ENCODE peak calls at places on chromosome 2, in nine cellular contexts. V is HCT116, E is transverse colon, O is SK-N-SH, S is sigmoid colon, K is upper lobe of left lung, Q is HepG2, W is GM23338, F is breast epithelium. Z is an unnamed sample. For H3K4me1, the result is how much of the 10 kb centered on the place peaks cover.

GRCh38 chr2:29459445-29460179 is 344.4 kb downstream of the CLIP4 start:
- DNase-seq in F (no peak), V (no peak), W (no peak), E (no peak), Q (no peak), S (no peak), K (no peak), O (no peak), Z (no peak)

GRCh38 chr2:19819097-19820065 is 82.4 kb downstream of the TTC32 start:
- DNase-seq in Q (no peak), F (no peak), K (no peak), O (no peak), S (no peak), W (no peak), V (peak), E (no peak), Z (no peak)

GRCh38 chr2:18369750-18370149 is 190.7 kb downstream of the RDH14 start:
- DNase-seq in O (no peak), S (no peak), E (no peak), V (no peak), Q (no peak), K (no peak), F (no peak), W (no peak), Z (no peak)

GRCh38 chr2:152385718-152386117 is 50.7 kb downstream of the FMNL2 start:
- DNase-seq in V (no peak), F (no peak), E (no peak), W (no peak), K (no peak), Q (no peak), O (no peak), S (no peak), Z (no peak)

GRCh38 chr2:110752871-110753270 is 20.5 kb downstream of the ACOXL start:
- DNase-seq in S (no peak), W (no peak), Q (no peak), K (no peak), F (no peak), V (no peak), O (no peak), E (no peak), Z (no peak)

GRCh38 chr2:20522311-20522710 is 75.4 kb downstream of the RHOB start:
- DNase-seq in W (no peak), Q (no peak), S (peak), V (no peak), F (no peak), E (no peak), O (no peak), K (no peak), Z (no peak)

GRCh38 chr2:189601043-189601442 is 20.5 kb upstream of the SLC40A1 start:
- DNase-seq in E (no peak), K (no peak), F (no peak), S (no peak), V (no peak), O (no peak), W (no peak), Q (no peak), Z (no peak)

GRCh38 chr2:207385903-207386302 is 143.9 kb upstream of the CREB1 start:
- DNase-seq in W (no peak), Q (no peak), E (no peak), F (no peak), K (no peak), S (no peak), O (no peak), V (no peak), Z (no peak)

GRCh38 chr2:172672999-172673726 is 62.5 kb upstream of the RAPGEF4 start:
- DNase-seq in O (no peak), Q (no peak), V (no peak), W (no peak), E (peak), S (no peak), K (no peak), F (no peak), Z (no peak)

GRCh38 chr2:151780938-151781337 is 46.7 kb upstream of the NEB start:
- DNase-seq in W (no peak), K (no peak), E (no peak), S (no peak), Q (no peak), F (no peak), O (no peak), V (no peak), Z (no peak)

GRCh38 chr2:170258382-170258781 is 80.4 kb downstream of the MYO3B start:
- DNase-seq in E (no peak), Q (no peak), S (no peak), V (no peak), F (no peak), K (no peak), O (no peak), W (no peak), Z (no peak)

DNA sequence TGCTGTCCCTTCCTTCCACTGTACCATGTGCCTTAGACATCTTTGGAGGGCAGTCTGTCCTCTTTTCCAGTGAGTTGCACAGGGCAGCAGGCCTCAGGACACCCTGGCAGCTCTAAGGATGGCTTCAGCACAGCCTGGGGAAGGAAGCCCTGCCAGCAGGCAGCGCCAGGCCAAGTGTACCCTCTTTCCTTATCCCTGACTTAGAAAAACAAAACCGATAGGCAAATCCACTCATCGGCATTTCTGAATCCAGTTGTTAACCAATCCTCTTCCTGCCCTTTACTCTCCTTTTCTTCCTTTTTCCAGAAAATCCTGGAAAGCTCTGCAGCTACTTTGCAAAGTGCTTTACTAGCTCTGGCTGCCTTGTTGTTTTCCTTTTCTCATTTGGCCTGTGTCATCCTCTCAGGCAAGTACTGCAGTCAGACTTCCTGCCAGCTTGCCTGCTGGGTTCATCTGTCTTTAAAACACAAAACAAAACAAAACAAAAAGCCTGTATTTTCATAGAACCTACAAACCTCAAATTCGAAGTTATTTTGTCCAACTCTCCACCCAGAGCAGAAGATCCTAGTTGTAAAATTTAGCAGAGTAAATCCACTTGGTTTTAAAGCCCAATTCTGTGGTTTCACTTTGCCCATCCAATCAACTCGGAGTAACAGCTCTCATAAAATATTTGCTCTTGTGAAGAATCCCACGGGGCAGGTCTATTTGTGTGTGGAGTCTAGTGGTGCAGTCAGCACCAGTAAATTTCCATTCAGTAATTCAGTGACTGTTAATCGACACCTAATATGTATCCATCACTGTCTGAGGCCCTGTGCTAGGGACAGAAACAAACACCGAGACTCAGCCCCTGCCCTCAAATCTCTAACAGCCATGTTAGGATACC is 45.2 kb downstream of the PCBP1 start:
- DNase-seq in O (peak), F (no peak), E (peak), W (no peak), V (no peak), K (no peak), Q (peak), S (no peak), Z (no peak)
- H3K4me1 ChIP-seq in O (under half), F (under half), E (under half), W (under half), V (half or more), K (half or more), Q (half or more), S (under half), Z (half or more)

GRCh38 chr2:217947341-217948316 is 55.2 kb downstream of the TNS1 start:
- DNase-seq in W (peak), F (no peak), S (peak), V (peak), Q (no peak), O (no peak), E (no peak), K (no peak), Z (no peak)
- TF ChIP-seq CTCF in W (peak), F (no peak), S (no peak), V (peak), Q (no peak), O (no peak), E (no peak), K (peak), Z (no peak)

GRCh38 chr2:211174021-211174420 is 617.6 kb downstream of the CPS1 start:
- DNase-seq in K (no peak), W (no peak), S (no peak), Q (no peak), E (no peak), V (no peak), F (no peak), O (no peak), Z (no peak)
- TF ChIP-seq POLR2AphosphoS5 in K (no peak), W (no peak), S (no peak), Q (no peak), E (no peak), V (no peak), F (no peak), O (no peak), Z (no peak)

DNA sequence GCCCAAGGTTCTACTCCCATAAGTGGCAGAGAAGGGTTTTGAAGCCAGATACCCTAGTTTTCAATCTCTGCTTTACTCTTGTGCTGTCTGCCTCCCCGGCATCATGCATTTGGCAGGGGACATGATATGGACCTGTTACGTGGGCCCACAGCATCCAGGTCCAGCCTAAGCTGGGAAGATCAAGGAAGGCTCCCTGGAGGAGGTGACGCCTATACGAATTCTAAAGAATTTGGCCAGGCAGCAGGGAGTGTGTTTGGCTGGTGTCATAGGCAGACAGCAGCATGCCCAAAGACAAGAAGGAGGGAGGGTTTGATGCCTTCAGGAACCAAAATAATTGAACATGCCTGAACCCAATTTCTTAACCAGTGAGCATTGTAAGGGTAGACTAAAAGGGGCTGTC is 21.2 kb downstream of the NRP2 start:
- DNase-seq in O (no peak), S (no peak), Q (no peak), K (no peak), F (no peak), E (no peak), V (no peak), W (no peak), Z (no peak)
- H3K4me1 ChIP-seq in O (under half), S (half or more), Q (half or more), K (half or more), F (under half), E (half or more), V (under half), W (under half), Z (half or more)

DNA sequence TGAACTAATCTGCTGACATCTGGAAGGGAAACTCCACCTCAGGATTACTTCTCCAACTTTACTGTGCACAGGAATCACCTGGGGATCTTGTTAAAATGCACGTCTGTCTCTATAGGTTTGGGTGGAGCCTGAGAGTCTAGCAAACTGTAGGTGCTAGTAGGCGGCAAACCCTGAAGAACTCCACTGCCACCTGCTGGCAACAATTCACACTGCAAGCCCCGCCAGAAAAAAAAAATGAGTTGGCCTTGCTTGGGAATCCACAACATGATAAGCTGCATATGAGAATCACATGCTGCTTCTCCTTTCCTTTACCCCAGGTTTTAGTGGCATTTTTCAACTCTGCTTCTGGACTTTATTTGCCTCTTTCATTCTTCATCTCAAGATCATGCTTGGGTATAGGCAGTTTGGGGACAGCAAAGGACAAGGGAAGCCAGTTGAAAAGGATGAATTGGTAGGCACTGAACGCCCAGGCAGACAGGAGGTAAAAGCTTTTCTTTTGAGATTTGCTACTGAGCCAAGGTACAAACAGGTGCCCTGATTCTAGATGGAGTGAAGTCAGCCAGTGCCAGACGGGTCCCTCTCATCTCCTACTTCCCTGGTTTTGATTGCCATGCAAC is 88.8 kb downstream of the VIT start:
- DNase-seq in V (peak), Q (peak), W (peak), K (no peak), E (peak), O (peak), F (peak), S (no peak), Z (no peak)
- TF ChIP-seq CTCF in V (peak), Q (peak), W (peak), K (peak), E (peak), O (peak), F (peak), S (peak), Z (peak)

GRCh38 chr2:165056585-165056984 is 101.3 kb upstream of the SLC38A11 start:
- DNase-seq in O (no peak), F (no peak), V (no peak), W (no peak), Q (no peak), E (no peak), S (no peak), K (no peak), Z (no peak)
- TF ChIP-seq POLR2AphosphoS5 in O (no peak), F (no peak), V (no peak), W (no peak), Q (no peak), E (no peak), S (no peak), K (no peak), Z (no peak)

DNA sequence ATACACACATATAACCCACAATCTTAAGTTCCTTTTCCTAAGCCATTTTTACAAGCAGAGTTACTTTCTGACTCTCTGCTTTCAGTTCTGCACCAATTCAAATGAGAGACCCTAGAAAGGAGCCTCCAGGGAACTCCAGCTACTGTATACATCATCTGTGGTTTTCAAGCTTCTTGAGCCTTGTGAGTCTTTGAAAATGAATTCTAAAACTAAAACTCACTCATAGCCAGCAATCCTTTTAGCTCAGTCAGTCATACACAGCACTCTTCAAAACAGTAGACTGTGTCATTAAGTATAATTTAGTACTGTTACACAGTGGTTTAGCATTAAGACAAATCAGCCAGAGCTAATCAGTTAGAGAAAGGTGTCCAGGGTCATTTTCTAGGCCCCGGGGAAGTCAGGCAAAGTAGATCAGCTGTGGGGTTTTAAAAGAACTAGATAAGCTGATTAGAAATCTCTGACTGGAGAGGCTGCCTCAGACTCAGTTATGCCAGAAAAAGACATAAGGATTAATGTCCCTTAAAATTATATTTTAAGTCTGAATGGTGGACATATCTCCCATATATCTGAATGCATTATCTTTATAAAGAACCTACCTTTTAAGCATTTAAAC is 322.1 kb upstream of the THUMPD2 start:
- DNase-seq in S (no peak), Q (no peak), K (no peak), W (no peak), E (no peak), F (no peak), O (no peak), V (no peak), Z (no peak)
- H3K4me1 ChIP-seq in S (under half), Q (under half), K (under half), W (under half), E (under half), F (under half), O (under half), V (under half), Z (under half)

Z was measured in vagina.